ENCODE peak calls at places on chromosomes 3 and 15, in six cellular contexts. P is foreskin melanocyte, B is NCI-H226, S is uterus, Z is endothelial cell, M is substantia nigra. K is an unnamed sample.

GRCh38 chr3:53269888-53270880 is 14.4 kb upstream of the TKT start:
- DNase-seq in P (peak), B (peak), S (peak), Z (peak), M (peak), K (no peak)

GRCh38 chr15:41559489-41560177 is 621 bp downstream of the TYRO3 start:
- DNase-seq in P (no peak), B (no peak), S (peak), Z (no peak), M (peak), K (no peak)

GRCh38 chr3:134336587-134336986 is 37.7 kb downstream of the AMOTL2 start:
- DNase-seq in P (no peak), B (peak), S (peak), Z (no peak), M (no peak), K (no peak)

GRCh38 chr3:41174703-41174964 is 24.7 kb upstream of the CTNNB1 start:
- DNase-seq in P (no peak), B (no peak), S (no peak), Z (no peak), M (no peak), K (no peak)

GRCh38 chr3:99167016-99167415 is 265.5 kb upstream of the DCBLD2 start:
- DNase-seq in P (no peak), B (no peak), S (no peak), Z (no peak), M (no peak), K (no peak)

GRCh38 chr3:135237371-135237770 is 442.3 kb downstream of the EPHB1 start:
- DNase-seq in P (no peak), B (no peak), S (no peak), Z (peak), M (no peak), K (no peak)

GRCh38 chr3:28150465-28151206 is 90.8 kb upstream of the CMC1 start:
- DNase-seq in P (peak), B (no peak), S (no peak), Z (no peak), M (no peak), K (no peak)

GRCh38 chr15:84099181-84099580 is 136.4 kb upstream of the GOLGA6L4 start:
- DNase-seq in P (no peak), B (peak), S (no peak), Z (peak), M (no peak), K (no peak)

GRCh38 chr3:188266581-188267274 is 112.8 kb downstream of the LPP start:
- DNase-seq in P (no peak), B (no peak), S (peak), Z (no peak), M (no peak), K (no peak)

GRCh38 chr3:26353052-26353451 is 269.5 kb upstream of the LRRC3B start:
- DNase-seq in P (no peak), B (no peak), S (no peak), Z (no peak), M (no peak), K (no peak)

GRCh38 chr15:86327230-86327865 is 247.7 kb downstream of the AGBL1 start:
- DNase-seq in P (no peak), B (no peak), S (no peak), Z (no peak), M (no peak), K (no peak)

GRCh38 chr3:186901135-186901734 is 29.1 kb upstream of the ST6GAL1 start:
- DNase-seq in P (no peak), B (peak), S (no peak), Z (no peak), M (no peak), K (no peak)

GRCh38 chr15:51227967-51228783 is 110.2 kb downstream of the CYP19A1 start:
- DNase-seq in P (peak), B (peak), S (no peak), Z (no peak), M (peak), K (no peak)

GRCh38 chr15:82933576-82933975 is 18.9 kb downstream of the HOMER2 start:
- DNase-seq in P (no peak), B (no peak), S (no peak), Z (no peak), M (no peak), K (no peak)

GRCh38 chr3:153443961-153444360 is 281.9 kb downstream of the RAP2B start:
- DNase-seq in P (peak), B (no peak), S (no peak), Z (no peak), M (no peak), K (no peak)

GRCh38 chr15:51982013-51982769 is 10.6 kb upstream of the LEO1 start:
- DNase-seq in P (peak), B (peak), S (peak), Z (peak), M (peak), K (no peak)

GRCh38 chr3:141707741-141708203 is 30.3 kb upstream of the RNF7 start:
- DNase-seq in P (peak), B (no peak), S (no peak), Z (no peak), M (no peak), K (no peak)

GRCh38 chr15:78617131-78617915 is 3.5 kb downstream of the CHRNA3 start:
- DNase-seq in P (no peak), B (no peak), S (no peak), Z (no peak), M (no peak), K (no peak)

GRCh38 chr15:49625460-49626036 is 4.7 kb downstream of the DTWD1 start:
- DNase-seq in P (no peak), B (no peak), S (no peak), Z (no peak), M (no peak), K (no peak)

GRCh38 chr3:86793786-86794185 is 197.2 kb downstream of the VGLL3 start:
- DNase-seq in P (peak), B (peak), S (peak), Z (no peak), M (no peak), K (no peak)

GRCh38 chr3:188179006-188179966 is 25.3 kb downstream of the LPP start:
- DNase-seq in P (no peak), B (no peak), S (peak), Z (no peak), M (no peak), K (no peak)

GRCh38 chr3:198079771-198080520 is 119.9 kb downstream of the LMLN start:
- DNase-seq in P (no peak), B (peak), S (no peak), Z (peak), M (no peak), K (peak)

GRCh38 chr3:124149774-124150173 is 157.8 kb upstream of the ROPN1 start:
- DNase-seq in P (no peak), B (no peak), S (no peak), Z (no peak), M (no peak), K (no peak)

GRCh38 chr15:70376929-70377691 is 279.4 kb upstream of the TLE3 start:
- DNase-seq in P (peak), B (peak), S (peak), Z (peak), M (peak), K (no peak)

GRCh38 chr3:160130950-160131349 is 94.3 kb upstream of the C3orf80 start:
- DNase-seq in P (no peak), B (no peak), S (no peak), Z (no peak), M (no peak), K (no peak)

GRCh38 chr3:170499562-170500156 is 81.0 kb downstream of the CLDN11 start:
- DNase-seq in P (no peak), B (peak), S (no peak), Z (peak), M (peak), K (no peak)

GRCh38 chr15:44710236-44711088 is 661 bp downstream of the PATL2 start:
- DNase-seq in P (peak), B (no peak), S (peak), Z (no peak), M (no peak), K (no peak)